ENCODE peak calls at places on chromosomes 11 and 22, in eight cellular contexts. P, I, V, U, B, M, Z and G are unnamed samples.

GRCh38 chr11:73399159-73400090 is 23.2 kb downstream of the RELT start:
- DNase-seq in P (no peak), I (no peak), V (no peak), U (peak), B (no peak), M (no peak), Z (peak), G (no peak)

GRCh38 chr11:76803811-76804600 is 20.9 kb downstream of the TSKU start:
- DNase-seq in P (no peak), I (peak), V (peak), U (peak), B (peak), M (peak), Z (peak), G (no peak)

GRCh38 chr11:45930031-45930794 is 7.8 kb downstream of the LARGE2 start:
- DNase-seq in P (peak), I (no peak), V (no peak), U (no peak), B (no peak), M (no peak), Z (no peak), G (peak)

GRCh38 chr11:75342966-75343870 is 8.2 kb downstream of the ARRB1 start:
- DNase-seq in P (no peak), I (no peak), V (no peak), U (peak), B (peak), M (peak), Z (no peak), G (no peak)

GRCh38 chr11:10233581-10233980 is 60.4 kb downstream of the SBF2 start:
- DNase-seq in P (no peak), I (no peak), V (peak), U (no peak), B (peak), M (peak), Z (peak), G (no peak)

GRCh38 chr11:93529707-93530467 is 13.3 kb downstream of the SMCO4 start:
- DNase-seq in P (no peak), I (no peak), V (peak), U (no peak), B (no peak), M (no peak), Z (peak), G (no peak)

GRCh38 chr22:40046126-40046525 is 51.4 kb downstream of the FAM83F start:
- DNase-seq in P (no peak), I (no peak), V (no peak), U (no peak), B (no peak), M (no peak), Z (no peak), G (no peak)

GRCh38 chr11:115670538-115671200 is 166.5 kb upstream of the CADM1 start:
- DNase-seq in P (no peak), I (no peak), V (no peak), U (no peak), B (no peak), M (no peak), Z (no peak), G (peak)

GRCh38 chr11:45384711-45385241 is 98.6 kb upstream of the SYT13 start:
- DNase-seq in P (no peak), I (no peak), V (no peak), U (no peak), B (no peak), M (no peak), Z (no peak), G (no peak)

GRCh38 chr22:34588893-34589545 is 476.9 kb upstream of the ISX start:
- DNase-seq in P (no peak), I (no peak), V (no peak), U (peak), B (no peak), M (no peak), Z (no peak), G (no peak)

GRCh38 chr11:47236482-47236881 is 12.1 kb downstream of the ACP2 start:
- DNase-seq in P (no peak), I (no peak), V (peak), U (no peak), B (peak), M (peak), Z (peak), G (no peak)

GRCh38 chr11:96456111-96456510 is 66.3 kb downstream of the JRKL start:
- DNase-seq in P (no peak), I (no peak), V (no peak), U (no peak), B (no peak), M (no peak), Z (no peak), G (no peak)

GRCh38 chr11:70567680-70568503 is 169.6 kb downstream of the CTTN start:
- DNase-seq in P (peak), I (no peak), V (peak), U (peak), B (peak), M (peak), Z (peak), G (no peak)